ENCODE peak calls at places on chromosomes 11 and 22, in nine cellular contexts. Q is glomerular endothelial cell, F is Ammon's horn, D is HCT116, W is spleen, Y is lower leg skin, U is GM23338, B is ACHN, S is T-helper 9 cell. V is an unnamed sample.

GRCh38 chr11:103609117-103610066 is 427.0 kb upstream of the DDI1 start:
- DNase-seq in Q (no peak), U (peak; percentile 66), F (no peak), Y (no peak), D (peak; percentile 78), W (no peak), B (peak; percentile 91), S (no peak), V (no peak)

GRCh38 chr11:62752994-62753735 is 795 bp downstream of the ZBTB3 start:
- DNase-seq in W (peak; percentile 82), S (no peak), Y (no peak), Q (no peak), U (no peak), B (no peak), F (no peak), D (no peak), V (no peak)

GRCh38 chr22:41435560-41435959 is 11.0 kb downstream of the TOB2 start:
- DNase-seq in Y (no peak), D (no peak), Q (no peak), W (no peak), U (no peak), S (no peak), B (no peak), F (no peak), V (no peak)

GRCh38 chr11:15233386-15233785 is 118.7 kb downstream of the INSC start:
- DNase-seq in U (no peak), Q (no peak), B (no peak), D (no peak), W (no peak), S (no peak), Y (no peak), F (no peak), V (no peak)

GRCh38 chr11:58525037-58525614 is 17.2 kb upstream of the OR5B21 start:
- DNase-seq in D (no peak), S (no peak), Q (no peak), F (peak; percentile 67), B (no peak), U (no peak), Y (no peak), W (no peak), V (no peak)

GRCh38 chr11:72764503-72764902 is 12.3 kb upstream of the ARAP1 start:
- DNase-seq in Y (no peak), Q (no peak), U (peak; percentile 96), B (no peak), D (no peak), W (no peak), F (no peak), S (no peak), V (peak; percentile 99)

GRCh38 chr11:12377106-12377823 is at the start of gene PARVA:
- DNase-seq in F (peak; percentile 49), W (no peak), Q (no peak), U (peak; percentile 96), S (no peak), B (peak; percentile 86), Y (peak; percentile 93), D (peak; percentile 15), V (no peak)

GRCh38 chr22:49481651-49482399 is 345.8 kb downstream of the BRD1 start:
- DNase-seq in W (no peak), Q (no peak), F (no peak), S (no peak), B (peak; percentile 18), D (no peak), Y (peak; percentile 75), U (no peak), V (peak; percentile 61)

GRCh38 chr22:46028069-46028991 is 51.4 kb upstream of the WNT7B start:
- DNase-seq in Y (no peak), D (no peak), Q (no peak), U (no peak), F (no peak), S (no peak), W (peak; percentile 55), B (no peak), V (no peak)

GRCh38 chr11:72354356-72355115 is 79.8 kb downstream of the CLPB start:
- DNase-seq in D (no peak), S (no peak), W (no peak), U (peak; percentile 15), F (no peak), Y (no peak), Q (no peak), B (peak; percentile 5), V (no peak)

GRCh38 chr22:44338183-44338812 is 25.5 kb upstream of the SHISAL1 start:
- DNase-seq in B (no peak), W (no peak), S (no peak), F (no peak), U (no peak), Q (no peak), D (no peak), Y (no peak), V (peak; percentile 12)

GRCh38 chr11:103170865-103171264 is 61.6 kb downstream of the DYNC2H1 start:
- DNase-seq in Y (no peak), D (no peak), F (no peak), Q (no peak), W (no peak), B (no peak), S (no peak), U (no peak), V (no peak)

GRCh38 chr11:12020546-12020945 is 12.1 kb upstream of the DKK3 start:
- DNase-seq in W (no peak), F (no peak), D (no peak), B (no peak), S (no peak), Q (no peak), Y (no peak), U (no peak), V (no peak)

GRCh38 chr11:11757871-11758270 is 83.9 kb upstream of the USP47 start:
- DNase-seq in Y (no peak), D (no peak), B (no peak), Q (no peak), F (no peak), U (no peak), W (no peak), S (no peak), V (no peak)

GRCh38 chr11:93220078-93220477 is 22.3 kb upstream of the SLC36A4 start:
- DNase-seq in U (no peak), Y (no peak), D (no peak), B (no peak), W (no peak), Q (no peak), F (no peak), S (no peak), V (no peak)

GRCh38 chr11:100927579-100927978 is 202.0 kb downstream of the PGR start:
- DNase-seq in B (no peak), U (peak; percentile 25), D (no peak), S (no peak), Q (no peak), Y (no peak), F (no peak), W (no peak), V (no peak)

GRCh38 chr11:90476442-90477007 is 253.7 kb upstream of the CHORDC1 start:
- DNase-seq in Q (peak; percentile 9), D (peak; percentile 21), S (no peak), F (peak; percentile 8), U (peak; percentile 67), B (peak; percentile 46), W (no peak), Y (no peak), V (no peak)

GRCh38 chr11:2995091-2995561 is 3.0 kb upstream of the NAP1L4 start:
- DNase-seq in S (no peak), Y (peak; percentile 64), Q (no peak), W (no peak), D (no peak), B (no peak), U (peak; percentile 36), F (no peak), V (no peak)

GRCh38 chr11:73233211-73233610 is 15.1 kb downstream of the P2RY2 start:
- DNase-seq in F (no peak), U (no peak), B (no peak), Q (no peak), W (peak; percentile 6), S (no peak), Y (peak; percentile 57), D (no peak), V (no peak)

GRCh38 chr11:64869571-64870175 is 8.7 kb downstream of the EHD1 start:
- DNase-seq in D (no peak), W (peak; percentile 86), S (no peak), Y (no peak), U (no peak), B (no peak), F (no peak), Q (no peak), V (no peak)

GRCh38 chr22:40310771-40311120 is 35.6 kb upstream of the ADSL start:
- DNase-seq in D (no peak), Q (no peak), B (no peak), Y (no peak), W (no peak), S (no peak), U (no peak), F (no peak), V (no peak)

GRCh38 chr11:22331771-22332170 is 6.4 kb upstream of the SLC17A6 start:
- DNase-seq in Q (no peak), S (no peak), B (no peak), U (no peak), Y (no peak), D (no peak), F (no peak), W (no peak), V (no peak)

GRCh38 chr11:70471254-70471653 is 72.9 kb downstream of the CTTN start:
- DNase-seq in D (peak; percentile 23), Y (no peak), U (peak; percentile 93), Q (no peak), S (no peak), B (no peak), F (no peak), W (peak; percentile 47), V (no peak)

GRCh38 chr11:3808846-3809623 is 675 bp downstream of the PGAP2 start:
- DNase-seq in Q (no peak), D (peak; percentile 62), B (peak; percentile 62), W (no peak), Y (no peak), U (peak; percentile 65), F (no peak), S (peak; percentile 23), V (peak; percentile 21)

GRCh38 chr22:23682082-23682481 is 8.7 kb upstream of the RGL4 start:
- DNase-seq in U (no peak), W (no peak), S (no peak), Q (no peak), F (no peak), Y (no peak), D (no peak), B (no peak), V (no peak)

GRCh38 chr11:35917676-35918075 is 26.2 kb upstream of the LDLRAD3 start:
- DNase-seq in S (no peak), F (no peak), B (no peak), D (no peak), Y (no peak), W (no peak), U (no peak), Q (no peak), V (no peak)

GRCh38 chr11:10943968-10944367 is 86.1 kb upstream of the ZBED5 start:
- DNase-seq in S (no peak), U (no peak), Y (no peak), W (no peak), D (no peak), B (no peak), F (no peak), Q (no peak), V (no peak)

GRCh38 chr11:18981897-18982296 is 42.7 kb upstream of the MRGPRX1 start:
- DNase-seq in S (no peak), D (no peak), Y (no peak), Q (no peak), U (no peak), F (no peak), W (no peak), B (no peak), V (no peak)

GRCh38 chr11:75492181-75492820 is 33.4 kb downstream of the GDPD5 start:
- DNase-seq in W (peak; percentile 85), U (peak; percentile 57), Y (no peak), B (no peak), S (peak; percentile 43), D (no peak), Q (no peak), F (no peak), V (peak; percentile 6)

GRCh38 chr22:41367680-41368542 is 13.8 kb upstream of the TEF start:
- DNase-seq in B (no peak), Y (peak; percentile 90), S (no peak), F (peak; percentile 80), Q (no peak), D (no peak), W (no peak), U (peak; percentile 45), V (peak; percentile 85)

GRCh38 chr22:41048791-41049717 is 43.3 kb upstream of the EP300 start:
- DNase-seq in U (peak; percentile 64), F (peak; percentile 48), D (no peak), Q (no peak), B (no peak), Y (peak; percentile 91), W (peak; percentile 76), S (no peak), V (no peak)

V was measured in NCI-H2171 treated with DMSO at 0.1 percent for 48 hours.